ENCODE peak calls at places on chromosomes 16 and 17, in four cellular contexts. One of them, this sample, is unnamed.

GRCh38 chr16:89574681-89575246 is 794 bp upstream of the CPNE7 start:
- DNase-seq in transverse colon: peak; percentile 72
- DNase-seq in left ventricle myocardium inferior: peak; percentile 32
- DNase-seq in lung: no peak
- DNase-seq in this sample: peak; percentile 81

GRCh38 chr16:48948911-48949310 is 332.7 kb downstream of the CBLN1 start:
- DNase-seq in left ventricle myocardium inferior: no peak
- DNase-seq in transverse colon: no peak
- DNase-seq in lung: no peak
- DNase-seq in this sample: no peak

GRCh38 chr16:56355786-56356275 is 69.5 kb downstream of the AMFR start:
- DNase-seq in left ventricle myocardium inferior: peak; percentile 14
- DNase-seq in lung: no peak
- DNase-seq in transverse colon: peak; percentile 6
- DNase-seq in this sample: peak; percentile 5

GRCh38 chr16:66515543-66516171 is 34.3 kb downstream of the TK2 start:
- DNase-seq in lung: no peak
- DNase-seq in left ventricle myocardium inferior: no peak
- DNase-seq in transverse colon: no peak
- DNase-seq in this sample: peak; percentile 76

GRCh38 chr17:17669081-17669850 is 12.0 kb upstream of the RAI1 start:
- DNase-seq in lung: no peak
- DNase-seq in transverse colon: no peak
- DNase-seq in left ventricle myocardium inferior: no peak
- DNase-seq in this sample: no peak

GRCh38 chr16:22323173-22323997 is 26.2 kb downstream of the POLR3E start:
- DNase-seq in lung: no peak
- DNase-seq in left ventricle myocardium inferior: no peak
- DNase-seq in transverse colon: no peak
- DNase-seq in this sample: no peak

GRCh38 chr16:9854665-9855064 is 327.6 kb downstream of the GRIN2A start:
- DNase-seq in transverse colon: no peak
- DNase-seq in left ventricle myocardium inferior: no peak
- DNase-seq in lung: no peak
- DNase-seq in this sample: peak; percentile 19

GRCh38 chr17:67221062-67221998 is 23.7 kb downstream of the HELZ start:
- DNase-seq in lung: no peak
- DNase-seq in left ventricle myocardium inferior: no peak
- DNase-seq in transverse colon: no peak
- DNase-seq in this sample: peak; percentile 76

GRCh38 chr17:51860934-51861561 is 297.5 kb downstream of the CA10 start:
- DNase-seq in lung: no peak
- DNase-seq in left ventricle myocardium inferior: no peak
- DNase-seq in transverse colon: peak; percentile 47
- DNase-seq in this sample: peak; percentile 2

GRCh38 chr17:42459256-42459982 is 741 bp downstream of the ATP6V0A1 start:
- DNase-seq in transverse colon: peak; percentile 66
- DNase-seq in lung: no peak
- DNase-seq in left ventricle myocardium inferior: peak; percentile 46
- DNase-seq in this sample: peak; percentile 63

GRCh38 chr16:17101646-17102045 is 369.1 kb downstream of the XYLT1 start:
- DNase-seq in transverse colon: no peak
- DNase-seq in left ventricle myocardium inferior: no peak
- DNase-seq in lung: no peak
- DNase-seq in this sample: no peak

GRCh38 chr17:75697651-75698291 is 23.5 kb upstream of the ITGB4 start:
- DNase-seq in left ventricle myocardium inferior: no peak
- DNase-seq in transverse colon: peak; percentile 46
- DNase-seq in lung: no peak
- DNase-seq in this sample: no peak

GRCh38 chr16:30838876-30839471 is 52.0 kb upstream of the ZNF629 start:
- DNase-seq in lung: no peak
- DNase-seq in left ventricle myocardium inferior: no peak
- DNase-seq in transverse colon: no peak
- DNase-seq in this sample: no peak

GRCh38 chr16:84237994-84238750 is 1.6 kb downstream of the KCNG4 start:
- DNase-seq in transverse colon: no peak
- DNase-seq in lung: peak; percentile 57
- DNase-seq in left ventricle myocardium inferior: no peak
- DNase-seq in this sample: no peak

GRCh38 chr17:2235792-2236365 is 67.7 kb downstream of the SMG6 start:
- DNase-seq in lung: no peak
- DNase-seq in transverse colon: no peak
- DNase-seq in left ventricle myocardium inferior: peak; percentile 36
- DNase-seq in this sample: no peak
- TF ChIP-seq CTCF in lung: no peak
- TF ChIP-seq CTCF in transverse colon: no peak
- TF ChIP-seq CTCF in left ventricle myocardium inferior: peak; percentile 26
- TF ChIP-seq CTCF in this sample: peak; percentile 3

GRCh38 chr17:28898261-28898955 is 875 bp upstream of the FLOT2 start:
- DNase-seq in left ventricle myocardium inferior: no peak
- DNase-seq in lung: no peak
- DNase-seq in transverse colon: no peak
- DNase-seq in this sample: no peak
- H3K4me3 ChIP-seq in left ventricle myocardium inferior: peak overlapping the region; percentile 98
- H3K4me3 ChIP-seq in lung: no peak overlapping the region
- H3K4me3 ChIP-seq in transverse colon: no peak overlapping the region
- H3K4me3 ChIP-seq in this sample: no peak overlapping the region

GRCh38 chr16:54779549-54779948 is 151.1 kb upstream of the IRX5 start:
- DNase-seq in left ventricle myocardium inferior: no peak
- DNase-seq in lung: no peak
- DNase-seq in transverse colon: no peak
- DNase-seq in this sample: no peak

GRCh38 chr16:54780266-54780665 is 150.4 kb upstream of the IRX5 start:
- DNase-seq in left ventricle myocardium inferior: no peak
- DNase-seq in lung: no peak
- DNase-seq in transverse colon: no peak
- DNase-seq in this sample: no peak

GRCh38 chr16:54772400-54772799 is 158.3 kb upstream of the IRX5 start:
- DNase-seq in lung: no peak
- DNase-seq in left ventricle myocardium inferior: no peak
- DNase-seq in transverse colon: no peak
- DNase-seq in this sample: no peak

DNA sequence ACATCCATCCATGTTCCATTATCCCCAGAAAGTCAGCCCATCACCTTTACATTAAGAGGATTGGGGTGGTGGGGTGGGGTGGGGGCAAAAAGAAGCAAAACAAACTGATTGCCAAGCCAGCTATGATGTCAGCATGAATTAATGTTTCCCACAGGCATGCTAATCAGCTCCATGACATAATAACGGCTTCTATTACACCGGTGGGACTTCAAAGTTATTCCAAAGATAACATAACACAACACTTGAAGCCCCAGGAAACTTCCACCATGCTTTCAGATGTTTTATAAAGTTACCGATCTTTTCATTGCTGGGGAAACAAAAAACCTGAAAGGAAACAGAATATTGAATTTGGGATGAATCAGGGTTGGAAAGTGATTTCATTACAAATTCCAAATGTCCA is 155.9 kb upstream of the IRX5 start:
- DNase-seq in transverse colon: no peak
- DNase-seq in left ventricle myocardium inferior: no peak
- DNase-seq in lung: no peak
- DNase-seq in this sample: no peak
- TF ChIP-seq CTCF in transverse colon: no peak
- TF ChIP-seq CTCF in left ventricle myocardium inferior: no peak
- TF ChIP-seq CTCF in lung: no peak
- TF ChIP-seq CTCF in this sample: no peak

GRCh38 chr17:44004077-44004760 is at the start of gene NAGS:
- DNase-seq in transverse colon: peak; percentile 14
- DNase-seq in left ventricle myocardium inferior: no peak
- DNase-seq in lung: peak; percentile 65
- DNase-seq in this sample: no peak
- H3K4me3 ChIP-seq in transverse colon: peak within 1 kb of the TSS; percentile 44
- H3K4me3 ChIP-seq in left ventricle myocardium inferior: peak within 1 kb of the TSS; percentile 81
- H3K4me3 ChIP-seq in lung: peak within 1 kb of the TSS; percentile 12
- H3K4me3 ChIP-seq in this sample: peak within 1 kb of the TSS; percentile 67

GRCh38 chr16:74771656-74772315 is 2.8 kb downstream of the FA2H start:
- DNase-seq in lung: no peak
- DNase-seq in transverse colon: no peak
- DNase-seq in left ventricle myocardium inferior: no peak
- DNase-seq in this sample: no peak

GRCh38 chr16:74770826-74771526 is 3.6 kb downstream of the FA2H start:
- DNase-seq in lung: no peak
- DNase-seq in transverse colon: no peak
- DNase-seq in left ventricle myocardium inferior: no peak
- DNase-seq in this sample: no peak

GRCh38 chr16:74768239-74768638 is 6.4 kb downstream of the FA2H start:
- DNase-seq in left ventricle myocardium inferior: no peak
- DNase-seq in transverse colon: no peak
- DNase-seq in lung: no peak
- DNase-seq in this sample: no peak

GRCh38 chr16:74767749-74768148 is 6.9 kb downstream of the FA2H start:
- DNase-seq in lung: no peak
- DNase-seq in transverse colon: no peak
- DNase-seq in left ventricle myocardium inferior: no peak
- DNase-seq in this sample: no peak

DNA sequence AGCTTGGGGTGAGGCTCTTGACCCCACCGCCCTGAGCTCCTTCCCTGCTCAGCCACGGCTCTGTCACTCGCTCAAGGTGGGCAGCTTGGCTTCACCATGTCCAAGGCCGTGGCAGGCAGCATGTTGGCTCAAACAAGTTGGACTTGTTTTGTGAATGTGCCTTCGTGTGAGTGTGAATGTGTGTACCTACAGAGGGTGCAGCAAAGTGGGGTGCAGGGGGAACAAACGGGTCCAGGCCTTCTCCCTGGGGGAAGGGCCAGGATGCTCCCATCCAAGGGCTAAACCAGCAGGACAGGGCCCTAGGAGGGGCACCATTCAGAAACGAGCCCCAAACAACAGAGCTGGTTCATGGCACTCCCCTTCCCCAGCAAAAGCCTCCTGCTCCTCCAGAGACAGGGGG is 4.8 kb downstream of the FA2H start:
- DNase-seq in lung: no peak
- DNase-seq in transverse colon: no peak
- DNase-seq in left ventricle myocardium inferior: no peak
- DNase-seq in this sample: no peak
- TF ChIP-seq CTCF in lung: no peak
- TF ChIP-seq CTCF in transverse colon: no peak
- TF ChIP-seq CTCF in left ventricle myocardium inferior: no peak
- TF ChIP-seq CTCF in this sample: no peak

DNA sequence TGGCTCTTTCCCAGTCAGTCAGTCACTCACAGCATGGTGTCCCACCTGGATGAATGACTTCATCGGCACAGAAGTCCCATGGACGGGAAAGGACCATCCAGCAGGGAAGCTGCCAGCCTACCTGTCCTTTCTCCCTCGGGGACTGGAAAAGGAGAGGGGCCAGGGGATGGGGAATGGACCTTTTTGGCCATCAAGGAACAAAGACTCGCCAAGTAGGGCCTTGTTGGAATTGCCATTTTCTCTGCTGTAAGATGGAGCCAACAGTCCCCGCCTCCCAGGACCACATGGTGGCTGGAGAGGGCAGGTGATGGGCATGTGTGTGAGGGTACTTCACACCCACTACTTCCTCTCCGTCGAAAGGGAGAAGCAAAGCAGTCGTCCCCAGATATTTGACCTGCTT is 67.8 kb upstream of the LHX1 start:
- DNase-seq in transverse colon: no peak
- DNase-seq in lung: no peak
- DNase-seq in left ventricle myocardium inferior: no peak
- DNase-seq in this sample: no peak
- H3K4me3 ChIP-seq in transverse colon: no peak overlapping the region
- H3K4me3 ChIP-seq in lung: no peak overlapping the region
- H3K4me3 ChIP-seq in left ventricle myocardium inferior: no peak overlapping the region
- H3K4me3 ChIP-seq in this sample: no peak overlapping the region

GRCh38 chr17:82614095-82614631 is 34.1 kb downstream of the WDR45B start:
- DNase-seq in lung: no peak
- DNase-seq in left ventricle myocardium inferior: no peak
- DNase-seq in transverse colon: no peak
- DNase-seq in this sample: no peak
- TF ChIP-seq CTCF in lung: no peak
- TF ChIP-seq CTCF in left ventricle myocardium inferior: no peak
- TF ChIP-seq CTCF in transverse colon: no peak
- TF ChIP-seq CTCF in this sample: no peak

This sample was measured in choroid plexus epithelial cell.